ENCODE peak calls at places on chromosomes 13 and 19, in seven cellular contexts. L is iris pigment epithelial cell; E is left cardiac atrium; R is OCI-LY7; A is stimulated activated CD4-positive, alpha-beta T cell treated with anti-CD3 and anti-CD28 coated beads, Interleukin-2, amount 100 ng/mL, for 24 hours; C is brain microvascular endothelial cell; W is skeletal muscle cell. Z is an unnamed sample.

GRCh38 chr13:112071011-112071901 is 4.3 kb downstream of the SOX1 start:
- DNase-seq in E (no peak), R (no peak), L (no peak), C (no peak), A (no peak), W (no peak), Z (no peak)

GRCh38 chr19:15871570-15871969 is 26.3 kb downstream of the CYP4F2 start:
- DNase-seq in E (no peak), A (peak), R (no peak), W (no peak), L (no peak), C (no peak), Z (no peak)

GRCh38 chr13:77857810-77858209 is 60.8 kb downstream of the EDNRB start:
- DNase-seq in R (no peak), E (no peak), C (no peak), W (no peak), L (no peak), A (no peak), Z (no peak)

GRCh38 chr13:76741624-76742023 is 144.6 kb downstream of the KCTD12 start:
- DNase-seq in C (no peak), A (no peak), R (no peak), W (no peak), E (no peak), L (peak), Z (no peak)

GRCh38 chr13:33194820-33195692 is 90.5 kb downstream of the STARD13 start:
- DNase-seq in C (peak), L (peak), W (peak), A (no peak), R (no peak), E (no peak), Z (peak)

GRCh38 chr13:31476266-31476665 is 263.1 kb upstream of the RXFP2 start:
- DNase-seq in C (peak), A (no peak), L (peak), W (peak), R (no peak), E (peak), Z (no peak)

GRCh38 chr13:106296723-106297122 is 238.7 kb downstream of the EFNB2 start:
- DNase-seq in A (no peak), E (no peak), W (no peak), C (no peak), R (no peak), L (peak), Z (no peak)

GRCh38 chr19:52170863-52171320 is 529 bp downstream of the ZNF836 start:
- DNase-seq in W (no peak), R (no peak), A (peak), L (no peak), E (no peak), C (no peak), Z (no peak)

GRCh38 chr19:12448808-12449207 is 8.0 kb upstream of the ZNF443 start:
- DNase-seq in R (no peak), E (no peak), L (no peak), A (no peak), C (no peak), W (no peak), Z (no peak)

GRCh38 chr19:49380391-49380790 is 7.7 kb upstream of the KASH5 start:
- DNase-seq in W (no peak), R (no peak), E (no peak), C (no peak), A (no peak), L (no peak), Z (no peak)

GRCh38 chr19:42132030-42132628 is at the start of gene POU2F2:
- DNase-seq in E (peak), L (no peak), W (no peak), C (no peak), A (peak), R (peak), Z (peak)

GRCh38 chr19:11137542-11138384 is 17.8 kb downstream of the SPC24 start:
- DNase-seq in W (peak), E (peak), A (peak), C (peak), L (peak), R (peak), Z (peak)

GRCh38 chr19:48819366-48819816 is 8.6 kb upstream of the BCAT2 start:
- DNase-seq in R (no peak), C (no peak), L (peak), A (no peak), W (peak), E (peak), Z (peak)